ENCODE peak calls at places on chromosomes 6 and 20, in nine cellular contexts. One of them, this sample, is unnamed.

GRCh38 chr6:150409576-150410066 is 40.8 kb downstream of the IYD start:
- DNase-seq in WTC11: no peak
- DNase-seq in colonic mucosa: peak; percentile 62
- DNase-seq in HFFc6: no peak
- DNase-seq in spleen: peak; percentile 85
- DNase-seq in NB4: peak; percentile 32
- DNase-seq in upper lobe of right lung: no peak
- DNase-seq in thoracic aorta: no peak
- DNase-seq in GM23338: no peak
- DNase-seq in this sample: no peak

GRCh38 chr20:19104186-19104585 is 108.3 kb upstream of the SLC24A3 start:
- DNase-seq in HFFc6: no peak
- DNase-seq in spleen: no peak
- DNase-seq in NB4: no peak
- DNase-seq in WTC11: no peak
- DNase-seq in upper lobe of right lung: no peak
- DNase-seq in GM23338: no peak
- DNase-seq in colonic mucosa: peak; percentile 11
- DNase-seq in thoracic aorta: no peak
- DNase-seq in this sample: no peak

GRCh38 chr6:133699986-133700385 is 188.9 kb upstream of the TCF21 start:
- DNase-seq in upper lobe of right lung: no peak
- DNase-seq in thoracic aorta: no peak
- DNase-seq in HFFc6: no peak
- DNase-seq in WTC11: no peak
- DNase-seq in colonic mucosa: no peak
- DNase-seq in NB4: no peak
- DNase-seq in GM23338: no peak
- DNase-seq in spleen: no peak
- DNase-seq in this sample: no peak

GRCh38 chr6:38137609-38138008 is 318.1 kb downstream of the ZFAND3 start:
- DNase-seq in NB4: no peak
- DNase-seq in GM23338: peak; percentile 78
- DNase-seq in colonic mucosa: no peak
- DNase-seq in HFFc6: no peak
- DNase-seq in spleen: no peak
- DNase-seq in thoracic aorta: no peak
- DNase-seq in WTC11: peak; percentile 40
- DNase-seq in upper lobe of right lung: no peak
- DNase-seq in this sample: peak; percentile 31

GRCh38 chr20:57991211-57991841 is 237.1 kb downstream of the ANKRD60 start:
- DNase-seq in HFFc6: peak; percentile 86
- DNase-seq in NB4: peak; percentile 18
- DNase-seq in GM23338: no peak
- DNase-seq in upper lobe of right lung: no peak
- DNase-seq in spleen: no peak
- DNase-seq in thoracic aorta: no peak
- DNase-seq in colonic mucosa: peak; percentile 52
- DNase-seq in WTC11: no peak
- DNase-seq in this sample: no peak

GRCh38 chr6:109449064-109449788 is 6.3 kb downstream of the MICAL1 start:
- DNase-seq in WTC11: no peak
- DNase-seq in upper lobe of right lung: no peak
- DNase-seq in GM23338: no peak
- DNase-seq in NB4: no peak
- DNase-seq in colonic mucosa: no peak
- DNase-seq in thoracic aorta: no peak
- DNase-seq in spleen: peak; percentile 80
- DNase-seq in HFFc6: no peak
- DNase-seq in this sample: no peak

GRCh38 chr6:154673919-154674318 is 59.3 kb upstream of the SCAF8 start:
- DNase-seq in HFFc6: no peak
- DNase-seq in upper lobe of right lung: no peak
- DNase-seq in NB4: no peak
- DNase-seq in spleen: no peak
- DNase-seq in WTC11: no peak
- DNase-seq in thoracic aorta: no peak
- DNase-seq in GM23338: no peak
- DNase-seq in colonic mucosa: no peak
- DNase-seq in this sample: no peak

GRCh38 chr6:120938876-120939231 is 395.4 kb downstream of the TBC1D32 start:
- DNase-seq in colonic mucosa: no peak
- DNase-seq in WTC11: no peak
- DNase-seq in NB4: peak; percentile 29
- DNase-seq in spleen: no peak
- DNase-seq in HFFc6: no peak
- DNase-seq in upper lobe of right lung: no peak
- DNase-seq in GM23338: no peak
- DNase-seq in thoracic aorta: no peak
- DNase-seq in this sample: no peak

GRCh38 chr20:50219520-50220086 is 29.0 kb downstream of the CEBPB start:
- DNase-seq in NB4: no peak
- DNase-seq in thoracic aorta: no peak
- DNase-seq in colonic mucosa: no peak
- DNase-seq in spleen: no peak
- DNase-seq in WTC11: no peak
- DNase-seq in upper lobe of right lung: no peak
- DNase-seq in HFFc6: no peak
- DNase-seq in GM23338: no peak
- DNase-seq in this sample: no peak

GRCh38 chr6:2854394-2854982 is 12.8 kb upstream of the SERPINB1 start:
- DNase-seq in spleen: no peak
- DNase-seq in colonic mucosa: no peak
- DNase-seq in thoracic aorta: no peak
- DNase-seq in upper lobe of right lung: no peak
- DNase-seq in GM23338: no peak
- DNase-seq in NB4: peak; percentile 88
- DNase-seq in HFFc6: no peak
- DNase-seq in WTC11: no peak
- DNase-seq in this sample: no peak

GRCh38 chr6:2852514-2852855 is 10.8 kb upstream of the SERPINB1 start:
- DNase-seq in GM23338: no peak
- DNase-seq in WTC11: no peak
- DNase-seq in colonic mucosa: no peak
- DNase-seq in upper lobe of right lung: no peak
- DNase-seq in spleen: no peak
- DNase-seq in HFFc6: no peak
- DNase-seq in thoracic aorta: no peak
- DNase-seq in NB4: no peak
- DNase-seq in this sample: no peak

GRCh38 chr6:2855061-2855519 is 13.4 kb upstream of the SERPINB1 start:
- DNase-seq in WTC11: no peak
- DNase-seq in spleen: no peak
- DNase-seq in HFFc6: no peak
- DNase-seq in NB4: no peak
- DNase-seq in thoracic aorta: no peak
- DNase-seq in GM23338: no peak
- DNase-seq in upper lobe of right lung: no peak
- DNase-seq in colonic mucosa: no peak
- DNase-seq in this sample: no peak

GRCh38 chr6:2852921-2853322 is 11.3 kb upstream of the SERPINB1 start:
- DNase-seq in HFFc6: no peak
- DNase-seq in spleen: no peak
- DNase-seq in WTC11: no peak
- DNase-seq in NB4: no peak
- DNase-seq in GM23338: no peak
- DNase-seq in colonic mucosa: no peak
- DNase-seq in upper lobe of right lung: no peak
- DNase-seq in thoracic aorta: no peak
- DNase-seq in this sample: no peak

DNA sequence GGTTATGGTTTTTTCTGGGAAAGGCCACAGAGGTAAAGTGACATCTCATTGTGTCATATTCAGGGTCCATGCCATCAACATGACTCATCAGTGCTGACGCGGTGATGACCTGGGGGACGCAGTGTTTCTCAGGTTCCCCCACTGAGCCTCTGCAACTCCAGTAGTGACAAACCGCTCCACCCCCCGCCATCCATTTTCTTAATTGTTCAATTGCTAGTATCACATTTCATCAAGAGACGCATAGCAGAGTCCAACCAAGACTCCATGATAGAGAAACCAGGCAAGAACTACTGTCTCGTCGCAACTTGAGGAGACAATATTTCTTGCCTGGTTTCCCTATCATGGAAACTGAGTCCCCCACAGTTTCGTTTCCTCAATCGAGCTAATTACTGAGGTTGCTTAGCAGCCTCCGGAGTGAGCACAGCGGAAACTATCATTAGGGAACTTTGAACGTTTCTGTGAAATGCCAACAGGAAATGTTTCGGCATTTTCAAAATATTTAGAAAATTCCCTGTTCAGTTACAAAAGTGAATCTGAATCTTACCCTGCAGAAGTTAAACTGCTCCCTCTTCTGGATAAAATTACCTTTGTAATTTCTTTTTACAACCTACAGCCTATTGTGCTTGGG is 12.2 kb upstream of the SERPINB1 start:
- DNase-seq in NB4: peak; percentile 83
- DNase-seq in spleen: no peak
- DNase-seq in HFFc6: peak; percentile 78
- DNase-seq in WTC11: no peak
- DNase-seq in colonic mucosa: no peak
- DNase-seq in thoracic aorta: no peak
- DNase-seq in upper lobe of right lung: no peak
- DNase-seq in GM23338: peak; percentile 73
- DNase-seq in this sample: peak; percentile 58
- TF ChIP-seq CTCF in NB4: no peak
- TF ChIP-seq CTCF in spleen: peak; percentile 43
- TF ChIP-seq CTCF in HFFc6: peak; percentile 80
- TF ChIP-seq CTCF in WTC11: no peak
- TF ChIP-seq CTCF in colonic mucosa: peak; percentile 24
- TF ChIP-seq CTCF in thoracic aorta: peak; percentile 60
- TF ChIP-seq CTCF in upper lobe of right lung: peak; percentile 54
- TF ChIP-seq CTCF in GM23338: peak; percentile 47
- TF ChIP-seq CTCF in this sample: no peak

GRCh38 chr6:157282279-157282678 is 41.0 kb downstream of the TMEM242 start:
- DNase-seq in GM23338: no peak
- DNase-seq in NB4: no peak
- DNase-seq in upper lobe of right lung: no peak
- DNase-seq in thoracic aorta: no peak
- DNase-seq in WTC11: no peak
- DNase-seq in HFFc6: no peak
- DNase-seq in spleen: no peak
- DNase-seq in colonic mucosa: no peak
- DNase-seq in this sample: no peak

GRCh38 chr6:157283330-157283898 is 39.9 kb downstream of the TMEM242 start:
- DNase-seq in NB4: no peak
- DNase-seq in spleen: no peak
- DNase-seq in GM23338: no peak
- DNase-seq in upper lobe of right lung: no peak
- DNase-seq in WTC11: no peak
- DNase-seq in colonic mucosa: no peak
- DNase-seq in HFFc6: no peak
- DNase-seq in thoracic aorta: no peak
- DNase-seq in this sample: no peak

GRCh38 chr6:157280947-157281346 is 42.4 kb downstream of the TMEM242 start:
- DNase-seq in GM23338: no peak
- DNase-seq in NB4: no peak
- DNase-seq in HFFc6: no peak
- DNase-seq in thoracic aorta: no peak
- DNase-seq in upper lobe of right lung: no peak
- DNase-seq in colonic mucosa: no peak
- DNase-seq in WTC11: no peak
- DNase-seq in spleen: no peak
- DNase-seq in this sample: no peak

GRCh38 chr6:157280153-157280552 is 43.2 kb downstream of the TMEM242 start:
- DNase-seq in GM23338: peak; percentile 48
- DNase-seq in colonic mucosa: no peak
- DNase-seq in WTC11: peak; percentile 54
- DNase-seq in HFFc6: no peak
- DNase-seq in NB4: no peak
- DNase-seq in thoracic aorta: no peak
- DNase-seq in upper lobe of right lung: no peak
- DNase-seq in spleen: no peak
- DNase-seq in this sample: no peak

DNA sequence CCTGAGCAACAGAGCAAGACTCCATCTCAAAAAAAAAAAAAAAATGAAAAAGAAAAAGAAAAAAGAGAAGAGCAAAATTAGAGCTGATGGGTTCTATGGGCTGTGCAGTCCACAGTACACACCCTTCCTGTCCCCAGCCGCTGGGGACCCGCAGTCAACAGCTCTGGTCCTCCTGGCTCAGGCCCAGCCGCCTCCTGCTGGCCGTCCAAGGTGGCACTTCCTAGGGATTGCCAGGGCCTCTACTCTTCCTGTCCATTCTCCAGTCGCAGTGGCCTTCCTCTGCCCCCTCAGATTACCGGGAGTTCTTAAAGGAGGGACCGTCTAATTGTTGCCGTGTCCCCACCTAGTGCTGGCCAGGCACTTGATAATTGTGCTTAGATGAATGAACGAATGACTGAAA is 41.7 kb downstream of the TMEM242 start:
- DNase-seq in spleen: no peak
- DNase-seq in WTC11: peak; percentile 60
- DNase-seq in GM23338: peak; percentile 34
- DNase-seq in thoracic aorta: no peak
- DNase-seq in NB4: no peak
- DNase-seq in upper lobe of right lung: peak; percentile 58
- DNase-seq in colonic mucosa: no peak
- DNase-seq in HFFc6: no peak
- DNase-seq in this sample: no peak
- TF ChIP-seq CTCF in spleen: peak; percentile 38
- TF ChIP-seq CTCF in WTC11: no peak
- TF ChIP-seq CTCF in GM23338: peak; percentile 30
- TF ChIP-seq CTCF in thoracic aorta: peak; percentile 19
- TF ChIP-seq CTCF in NB4: no peak
- TF ChIP-seq CTCF in upper lobe of right lung: peak; percentile 42
- TF ChIP-seq CTCF in colonic mucosa: peak; percentile 25
- TF ChIP-seq CTCF in HFFc6: peak; percentile 41
- TF ChIP-seq CTCF in this sample: no peak

GRCh38 chr6:53794073-53794719 is 609 bp upstream of the LRRC1 start:
- DNase-seq in thoracic aorta: no peak
- DNase-seq in HFFc6: peak; percentile 92
- DNase-seq in colonic mucosa: peak; percentile 77
- DNase-seq in upper lobe of right lung: peak; percentile 81
- DNase-seq in NB4: peak; percentile 59
- DNase-seq in GM23338: peak; percentile 72
- DNase-seq in spleen: peak; percentile 89
- DNase-seq in WTC11: peak; percentile 54
- DNase-seq in this sample: peak; percentile 59
- TF ChIP-seq CTCF in thoracic aorta: peak; percentile 56
- TF ChIP-seq CTCF in HFFc6: peak; percentile 68
- TF ChIP-seq CTCF in colonic mucosa: peak; percentile 46
- TF ChIP-seq CTCF in upper lobe of right lung: peak; percentile 39
- TF ChIP-seq CTCF in NB4: peak; percentile 14
- TF ChIP-seq CTCF in GM23338: peak; percentile 27
- TF ChIP-seq CTCF in spleen: no peak
- TF ChIP-seq CTCF in WTC11: no peak
- TF ChIP-seq CTCF in this sample: no peak

DNA sequence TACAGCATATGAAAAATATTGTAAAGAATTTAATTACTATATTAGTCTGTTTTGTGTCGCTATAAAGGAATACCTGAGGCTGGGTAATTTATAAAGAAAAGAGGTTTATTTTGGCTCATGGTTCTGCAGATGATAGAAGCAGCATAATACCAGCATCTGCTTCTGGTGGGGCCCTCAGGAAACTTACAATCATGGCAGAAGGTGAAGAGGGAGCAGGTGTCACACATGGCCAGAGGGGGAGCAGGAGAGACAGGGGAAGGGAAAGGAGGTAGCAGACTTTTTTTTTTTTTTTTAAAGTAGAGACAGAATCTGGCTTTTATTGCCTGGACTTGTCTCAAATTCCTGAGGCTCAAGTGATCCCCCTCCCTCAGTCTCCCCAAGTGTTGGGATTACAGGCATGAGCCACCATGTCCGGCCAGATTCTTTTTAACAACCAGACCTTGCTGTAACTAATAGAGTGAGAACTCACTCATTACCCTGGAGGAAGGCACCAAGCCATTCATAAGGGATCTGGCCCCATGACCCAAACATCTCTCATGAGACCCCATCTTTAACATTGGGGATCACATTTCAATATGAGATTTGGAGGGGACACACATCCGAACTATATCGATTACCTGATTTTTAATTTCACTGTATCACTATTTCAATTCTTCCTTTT is 64.6 kb downstream of the MAN1A1 start:
- DNase-seq in GM23338: peak; percentile 70
- DNase-seq in WTC11: peak; percentile 68
- DNase-seq in upper lobe of right lung: no peak
- DNase-seq in colonic mucosa: no peak
- DNase-seq in thoracic aorta: no peak
- DNase-seq in NB4: no peak
- DNase-seq in spleen: no peak
- DNase-seq in HFFc6: no peak
- DNase-seq in this sample: no peak
- TF ChIP-seq CTCF in GM23338: peak; percentile 62
- TF ChIP-seq CTCF in WTC11: peak; percentile 51
- TF ChIP-seq CTCF in upper lobe of right lung: peak; percentile 10
- TF ChIP-seq CTCF in colonic mucosa: no peak
- TF ChIP-seq CTCF in thoracic aorta: no peak
- TF ChIP-seq CTCF in NB4: no peak
- TF ChIP-seq CTCF in spleen: no peak
- TF ChIP-seq CTCF in HFFc6: no peak
- TF ChIP-seq CTCF in this sample: no peak

This sample was measured in nephron progenitor cell.